ENCODE peak calls at places on chromosomes 7 and 10, in eight cellular contexts. One of them, this sample, is unnamed.

GRCh38 chr7:63925626-63926460 is 72.8 kb upstream of the ZNF722 start:
- DNase-seq in astrocyte: no peak
- DNase-seq in MM.1S: peak; percentile 45
- DNase-seq in mammary epithelial cell: peak; percentile 6
- DNase-seq in H1: no peak
- DNase-seq in GM23248: peak; percentile 87
- DNase-seq in HepG2: no peak
- DNase-seq in neural progenitor cell: no peak
- DNase-seq in this sample: peak; percentile 11

GRCh38 chr7:27165089-27165654 is at the start of gene HOXA9:
- DNase-seq in HepG2: no peak
- DNase-seq in mammary epithelial cell: no peak
- DNase-seq in GM23248: peak; percentile 99
- DNase-seq in astrocyte: no peak
- DNase-seq in H1: no peak
- DNase-seq in neural progenitor cell: no peak
- DNase-seq in MM.1S: no peak
- DNase-seq in this sample: peak; percentile 79

GRCh38 chr10:62414359-62414758 is 40.2 kb downstream of the ZNF365 start:
- DNase-seq in GM23248: no peak
- DNase-seq in HepG2: no peak
- DNase-seq in MM.1S: no peak
- DNase-seq in astrocyte: no peak
- DNase-seq in mammary epithelial cell: no peak
- DNase-seq in H1: no peak
- DNase-seq in neural progenitor cell: no peak
- DNase-seq in this sample: no peak

GRCh38 chr7:114959931-114960330 is 38.0 kb downstream of the MDFIC start:
- DNase-seq in H1: no peak
- DNase-seq in MM.1S: no peak
- DNase-seq in HepG2: no peak
- DNase-seq in astrocyte: peak; percentile 42
- DNase-seq in neural progenitor cell: no peak
- DNase-seq in GM23248: no peak
- DNase-seq in mammary epithelial cell: no peak
- DNase-seq in this sample: no peak

GRCh38 chr10:70271996-70272924 is 11.5 kb downstream of the NPFFR1 start:
- DNase-seq in mammary epithelial cell: no peak
- DNase-seq in neural progenitor cell: no peak
- DNase-seq in H1: no peak
- DNase-seq in MM.1S: no peak
- DNase-seq in HepG2: no peak
- DNase-seq in astrocyte: no peak
- DNase-seq in GM23248: peak; percentile 40
- DNase-seq in this sample: no peak

GRCh38 chr10:9510626-9511025 is 1456.1 kb downstream of the GATA3 start:
- DNase-seq in GM23248: no peak
- DNase-seq in HepG2: no peak
- DNase-seq in MM.1S: no peak
- DNase-seq in neural progenitor cell: no peak
- DNase-seq in astrocyte: no peak
- DNase-seq in H1: no peak
- DNase-seq in mammary epithelial cell: no peak
- DNase-seq in this sample: no peak

GRCh38 chr7:44961844-44962482 is 16.9 kb downstream of the MYO1G start:
- DNase-seq in MM.1S: no peak
- DNase-seq in mammary epithelial cell: no peak
- DNase-seq in GM23248: peak; percentile 23
- DNase-seq in HepG2: no peak
- DNase-seq in astrocyte: no peak
- DNase-seq in neural progenitor cell: no peak
- DNase-seq in H1: no peak
- DNase-seq in this sample: no peak

GRCh38 chr10:86368987-86369386 is 2.4 kb upstream of the GRID1 start:
- DNase-seq in MM.1S: no peak
- DNase-seq in mammary epithelial cell: no peak
- DNase-seq in H1: no peak
- DNase-seq in HepG2: no peak
- DNase-seq in GM23248: no peak
- DNase-seq in astrocyte: no peak
- DNase-seq in neural progenitor cell: no peak
- DNase-seq in this sample: no peak

GRCh38 chr7:13980474-13980873 is 9.0 kb downstream of the ETV1 start:
- DNase-seq in GM23248: peak; percentile 24
- DNase-seq in mammary epithelial cell: no peak
- DNase-seq in astrocyte: no peak
- DNase-seq in HepG2: no peak
- DNase-seq in MM.1S: no peak
- DNase-seq in H1: no peak
- DNase-seq in neural progenitor cell: no peak
- DNase-seq in this sample: no peak

GRCh38 chr10:108393111-108393510 is 1228.6 kb upstream of the SORCS1 start:
- DNase-seq in HepG2: no peak
- DNase-seq in astrocyte: peak; percentile 44
- DNase-seq in MM.1S: no peak
- DNase-seq in mammary epithelial cell: peak; percentile 10
- DNase-seq in neural progenitor cell: no peak
- DNase-seq in GM23248: peak; percentile 80
- DNase-seq in H1: no peak
- DNase-seq in this sample: no peak

GRCh38 chr7:107471292-107472070 is 1.6 kb downstream of the GPR22 start:
- DNase-seq in neural progenitor cell: no peak
- DNase-seq in GM23248: no peak
- DNase-seq in mammary epithelial cell: no peak
- DNase-seq in astrocyte: no peak
- DNase-seq in HepG2: no peak
- DNase-seq in H1: no peak
- DNase-seq in MM.1S: no peak
- DNase-seq in this sample: no peak

GRCh38 chr7:90945104-90945752 is 319.0 kb upstream of the FZD1 start:
- DNase-seq in astrocyte: peak; percentile 81
- DNase-seq in MM.1S: no peak
- DNase-seq in GM23248: peak; percentile 83
- DNase-seq in H1: no peak
- DNase-seq in mammary epithelial cell: no peak
- DNase-seq in HepG2: no peak
- DNase-seq in neural progenitor cell: no peak
- DNase-seq in this sample: no peak

GRCh38 chr10:97713828-97714400 is 384 bp downstream of the MARVELD1 start:
- DNase-seq in MM.1S: peak; percentile 74
- DNase-seq in HepG2: no peak
- DNase-seq in GM23248: peak; percentile 90
- DNase-seq in neural progenitor cell: peak; percentile 92
- DNase-seq in mammary epithelial cell: peak; percentile 81
- DNase-seq in astrocyte: peak; percentile 61
- DNase-seq in H1: peak; percentile 76
- DNase-seq in this sample: no peak

GRCh38 chr10:93652857-93653256 is 40.5 kb downstream of the PDE6C start:
- DNase-seq in astrocyte: peak; percentile 49
- DNase-seq in neural progenitor cell: no peak
- DNase-seq in GM23248: peak; percentile 45
- DNase-seq in MM.1S: no peak
- DNase-seq in HepG2: no peak
- DNase-seq in H1: no peak
- DNase-seq in mammary epithelial cell: peak; percentile 42
- DNase-seq in this sample: no peak

GRCh38 chr10:97255512-97256293 is 36.7 kb downstream of the ARHGAP19 start:
- DNase-seq in MM.1S: no peak
- DNase-seq in neural progenitor cell: no peak
- DNase-seq in H1: no peak
- DNase-seq in HepG2: no peak
- DNase-seq in astrocyte: no peak
- DNase-seq in GM23248: no peak
- DNase-seq in mammary epithelial cell: no peak
- DNase-seq in this sample: no peak

GRCh38 chr10:78752251-78752650 is 316.5 kb upstream of the ZMIZ1 start:
- DNase-seq in H1: no peak
- DNase-seq in MM.1S: no peak
- DNase-seq in mammary epithelial cell: no peak
- DNase-seq in HepG2: no peak
- DNase-seq in astrocyte: no peak
- DNase-seq in neural progenitor cell: no peak
- DNase-seq in GM23248: peak; percentile 47
- DNase-seq in this sample: no peak

GRCh38 chr7:27723086-27723485 is 16.9 kb upstream of the TAX1BP1 start:
- DNase-seq in GM23248: peak; percentile 42
- DNase-seq in neural progenitor cell: no peak
- DNase-seq in H1: no peak
- DNase-seq in MM.1S: no peak
- DNase-seq in astrocyte: no peak
- DNase-seq in mammary epithelial cell: peak; percentile 40
- DNase-seq in HepG2: no peak
- DNase-seq in this sample: no peak

GRCh38 chr10:437698-438490 is 251.6 kb downstream of the DIP2C start:
- DNase-seq in astrocyte: no peak
- DNase-seq in mammary epithelial cell: no peak
- DNase-seq in HepG2: no peak
- DNase-seq in GM23248: no peak
- DNase-seq in neural progenitor cell: no peak
- DNase-seq in MM.1S: no peak
- DNase-seq in H1: no peak
- DNase-seq in this sample: no peak

GRCh38 chr7:148986737-148987009 is 41.6 kb downstream of the PDIA4 start:
- DNase-seq in GM23248: no peak
- DNase-seq in neural progenitor cell: no peak
- DNase-seq in MM.1S: no peak
- DNase-seq in astrocyte: no peak
- DNase-seq in H1: no peak
- DNase-seq in HepG2: no peak
- DNase-seq in mammary epithelial cell: no peak
- DNase-seq in this sample: no peak

GRCh38 chr7:148987010-148987750 is 41.1 kb downstream of the PDIA4 start:
- DNase-seq in H1: peak; percentile 81
- DNase-seq in mammary epithelial cell: peak; percentile 81
- DNase-seq in GM23248: peak; percentile 90
- DNase-seq in MM.1S: peak; percentile 97
- DNase-seq in astrocyte: peak; percentile 76
- DNase-seq in neural progenitor cell: peak; percentile 95
- DNase-seq in HepG2: peak; percentile 87
- DNase-seq in this sample: peak; percentile 77

GRCh38 chr7:148983220-148984146 is 44.8 kb downstream of the PDIA4 start:
- DNase-seq in HepG2: peak; percentile 63
- DNase-seq in astrocyte: peak; percentile 51
- DNase-seq in MM.1S: peak; percentile 97
- DNase-seq in H1: peak; percentile 78
- DNase-seq in GM23248: peak; percentile 88
- DNase-seq in mammary epithelial cell: peak; percentile 71
- DNase-seq in neural progenitor cell: peak; percentile 96
- DNase-seq in this sample: no peak

GRCh38 chr7:148979827-148980226 is 48.5 kb downstream of the PDIA4 start:
- DNase-seq in HepG2: no peak
- DNase-seq in GM23248: no peak
- DNase-seq in astrocyte: no peak
- DNase-seq in mammary epithelial cell: no peak
- DNase-seq in H1: no peak
- DNase-seq in MM.1S: no peak
- DNase-seq in neural progenitor cell: no peak
- DNase-seq in this sample: no peak

DNA sequence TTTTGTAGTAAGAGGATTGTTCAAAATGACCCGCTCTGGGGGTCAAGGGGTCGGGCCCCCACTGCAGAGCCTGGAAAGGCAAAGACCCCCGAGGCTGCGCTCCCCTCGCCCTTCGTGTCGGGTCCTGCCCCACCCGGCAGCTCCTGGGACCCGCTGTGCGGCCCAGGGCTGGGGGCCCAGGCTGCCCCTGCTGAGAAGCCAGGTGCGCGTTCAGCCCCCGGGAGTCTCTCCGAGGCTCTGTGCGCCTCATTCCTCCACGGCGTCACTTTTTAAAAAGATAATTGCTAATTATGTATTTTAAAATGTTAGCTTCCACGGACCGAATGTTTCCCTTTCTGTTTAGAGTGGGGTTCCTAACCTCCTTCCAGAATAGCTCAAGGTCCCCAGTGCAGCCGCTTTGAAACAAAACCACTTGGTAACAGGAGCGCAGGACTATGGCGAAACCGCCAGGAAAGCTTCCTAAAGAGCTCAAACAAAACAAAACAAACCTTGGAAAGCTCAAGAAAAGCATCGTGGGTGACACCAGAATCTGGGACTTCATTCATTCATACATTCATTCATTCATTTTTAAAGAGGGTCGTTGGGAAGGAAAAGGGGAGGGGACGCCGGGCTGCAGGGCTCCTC is 45.6 kb downstream of the PDIA4 start:
- DNase-seq in GM23248: peak; percentile 70
- DNase-seq in mammary epithelial cell: peak; percentile 28
- DNase-seq in MM.1S: peak; percentile 43
- DNase-seq in neural progenitor cell: peak; percentile 69
- DNase-seq in H1: no peak
- DNase-seq in HepG2: no peak
- DNase-seq in astrocyte: no peak
- DNase-seq in this sample: no peak
- H3K27ac ChIP-seq in GM23248: no peak overlapping the region
- H3K27ac ChIP-seq in mammary epithelial cell: no peak overlapping the region
- H3K27ac ChIP-seq in MM.1S: no peak overlapping the region
- H3K27ac ChIP-seq in neural progenitor cell: peak overlapping the region; percentile 93
- H3K27ac ChIP-seq in H1: no peak overlapping the region
- H3K27ac ChIP-seq in HepG2: no peak overlapping the region
- H3K27ac ChIP-seq in astrocyte: no peak overlapping the region
- H3K27ac ChIP-seq in this sample: no peak overlapping the region

GRCh38 chr7:74429153-74429747 is 24.5 kb upstream of the GTF2IRD1 start:
- DNase-seq in astrocyte: peak; percentile 71
- DNase-seq in HepG2: no peak
- DNase-seq in neural progenitor cell: peak; percentile 23
- DNase-seq in mammary epithelial cell: no peak
- DNase-seq in H1: peak; percentile 73
- DNase-seq in GM23248: peak; percentile 71
- DNase-seq in MM.1S: no peak
- DNase-seq in this sample: no peak
- H3K9ac ChIP-seq in astrocyte: peak overlapping the region; percentile 61
- H3K9ac ChIP-seq in HepG2: no peak overlapping the region
- H3K9ac ChIP-seq in neural progenitor cell: no peak overlapping the region
- H3K9ac ChIP-seq in mammary epithelial cell: no peak overlapping the region
- H3K9ac ChIP-seq in H1: no peak overlapping the region
- H3K9ac ChIP-seq in GM23248: no peak overlapping the region
- H3K9ac ChIP-seq in MM.1S: no peak overlapping the region
- H3K9ac ChIP-seq in this sample: no peak overlapping the region

GRCh38 chr7:155646669-155647068 is 2.2 kb downstream of the RBM33 start:
- DNase-seq in MM.1S: no peak
- DNase-seq in astrocyte: no peak
- DNase-seq in neural progenitor cell: no peak
- DNase-seq in H1: no peak
- DNase-seq in GM23248: no peak
- DNase-seq in mammary epithelial cell: no peak
- DNase-seq in HepG2: no peak
- DNase-seq in this sample: no peak
- H4K20me1 ChIP-seq in MM.1S: peaks cover 6% of the 10 kb centered on the region
- H4K20me1 ChIP-seq in astrocyte: peaks cover 56% of the 10 kb centered on the region
- H4K20me1 ChIP-seq in neural progenitor cell: peaks cover 27% of the 10 kb centered on the region
- H4K20me1 ChIP-seq in H1: peaks cover 2% of the 10 kb centered on the region
- H4K20me1 ChIP-seq in GM23248: peaks cover 9% of the 10 kb centered on the region
- H4K20me1 ChIP-seq in mammary epithelial cell: no peaks in the 10 kb centered on the region
- H4K20me1 ChIP-seq in HepG2: peaks cover 40% of the 10 kb centered on the region
- H4K20me1 ChIP-seq in this sample: peaks cover 3% of the 10 kb centered on the region

DNA sequence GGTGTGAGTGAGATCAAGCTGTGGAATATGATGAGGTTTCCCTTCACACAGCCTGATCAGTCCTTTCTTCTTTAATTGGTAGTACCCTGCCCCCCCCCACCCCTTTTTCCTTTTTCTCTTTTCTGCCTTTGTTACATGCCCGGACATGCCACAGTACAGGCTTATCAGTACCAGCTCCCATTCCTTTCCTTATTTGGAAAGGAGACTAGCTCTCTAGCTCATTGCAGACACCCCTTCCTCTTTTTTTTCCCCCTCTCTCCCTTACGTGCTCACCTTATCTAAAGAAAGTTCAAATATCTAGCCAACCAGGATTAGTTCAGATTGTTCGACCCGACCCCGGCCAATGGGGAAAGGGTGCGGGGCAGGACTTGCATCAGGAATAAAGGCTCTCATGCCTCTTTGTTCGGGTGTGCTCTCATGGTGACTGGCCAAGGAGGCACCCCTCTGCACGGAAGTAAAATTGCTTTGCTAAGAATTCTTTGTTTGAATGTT is 230.4 kb downstream of the ACTR3B start:
- DNase-seq in astrocyte: no peak
- DNase-seq in H1: no peak
- DNase-seq in mammary epithelial cell: peak; percentile 12
- DNase-seq in neural progenitor cell: peak; percentile 81
- DNase-seq in GM23248: no peak
- DNase-seq in MM.1S: no peak
- DNase-seq in HepG2: peak; percentile 31
- DNase-seq in this sample: no peak
- H3K27ac ChIP-seq in astrocyte: peak overlapping the region; percentile 70
- H3K27ac ChIP-seq in H1: peak overlapping the region; percentile 78
- H3K27ac ChIP-seq in mammary epithelial cell: peak overlapping the region; percentile 11
- H3K27ac ChIP-seq in neural progenitor cell: peak overlapping the region; percentile 98
- H3K27ac ChIP-seq in GM23248: no peak overlapping the region
- H3K27ac ChIP-seq in MM.1S: no peak overlapping the region
- H3K27ac ChIP-seq in HepG2: peak overlapping the region; percentile 4
- H3K27ac ChIP-seq in this sample: no peak overlapping the region

This sample was measured in keratinocyte.